ENCODE peak calls at places on chromosomes 11 and 22, in seven cellular contexts. W is RWPE1, A is hepatocyte, Q is GM06990, U is progenitor cell of endocrine pancreas, C is body of pancreas, S is prostate gland. F is an unnamed sample.

GRCh38 chr11:128624269-128625170 is 37.2 kb upstream of the ETS1 start:
- DNase-seq in W (no peak), A (no peak), Q (peak), U (no peak), C (peak), S (peak), F (peak)

GRCh38 chr22:26656896-26657851 is at the start of gene MIAT:
- DNase-seq in W (no peak), A (peak), Q (peak), U (no peak), C (no peak), S (no peak), F (peak)

GRCh38 chr11:78432058-78432515 is 14.5 kb upstream of the GAB2 start:
- DNase-seq in W (no peak), A (no peak), Q (no peak), U (no peak), C (no peak), S (no peak), F (no peak)

GRCh38 chr22:17120281-17120680 is 879 bp downstream of the TMEM121B start:
- DNase-seq in W (peak), A (peak), Q (peak), U (peak), C (peak), S (peak), F (peak)

GRCh38 chr11:76856111-76856510 is 4.6 kb upstream of the ACER3 start:
- DNase-seq in W (no peak), A (no peak), Q (no peak), U (no peak), C (no peak), S (no peak), F (no peak)

GRCh38 chr22:45302047-45302446 is 7.7 kb upstream of the FAM118A start:
- DNase-seq in W (no peak), A (peak), Q (no peak), U (no peak), C (no peak), S (no peak), F (no peak)

GRCh38 chr11:69089258-69089657 is 40.5 kb downstream of the TPCN2 start:
- DNase-seq in W (no peak), A (no peak), Q (no peak), U (no peak), C (peak), S (no peak), F (no peak)

GRCh38 chr11:111797145-111797581 is 31.0 kb upstream of the PPP2R1B start:
- DNase-seq in W (no peak), A (peak), Q (peak), U (no peak), C (peak), S (peak), F (peak)

GRCh38 chr11:1054143-1055108 is 17.9 kb upstream of the MUC6 start:
- DNase-seq in W (no peak), A (no peak), Q (no peak), U (no peak), C (no peak), S (peak), F (no peak)

GRCh38 chr22:20312396-20313191 is 7.3 kb downstream of the DGCR6L start:
- DNase-seq in W (no peak), A (no peak), Q (no peak), U (peak), C (no peak), S (peak), F (no peak)

GRCh38 chr22:49935561-49935960 is 17.1 kb downstream of the CRELD2 start:
- DNase-seq in W (no peak), A (peak), Q (no peak), U (no peak), C (no peak), S (no peak), F (no peak)

GRCh38 chr11:8045839-8046238 is 35.2 kb upstream of the TUB start:
- DNase-seq in W (no peak), A (no peak), Q (no peak), U (no peak), C (no peak), S (no peak), F (no peak)
- TF ChIP-seq CTCF in W (no peak), A (no peak), Q (no peak), U (no peak), C (no peak), S (no peak), F (no peak)

DNA sequence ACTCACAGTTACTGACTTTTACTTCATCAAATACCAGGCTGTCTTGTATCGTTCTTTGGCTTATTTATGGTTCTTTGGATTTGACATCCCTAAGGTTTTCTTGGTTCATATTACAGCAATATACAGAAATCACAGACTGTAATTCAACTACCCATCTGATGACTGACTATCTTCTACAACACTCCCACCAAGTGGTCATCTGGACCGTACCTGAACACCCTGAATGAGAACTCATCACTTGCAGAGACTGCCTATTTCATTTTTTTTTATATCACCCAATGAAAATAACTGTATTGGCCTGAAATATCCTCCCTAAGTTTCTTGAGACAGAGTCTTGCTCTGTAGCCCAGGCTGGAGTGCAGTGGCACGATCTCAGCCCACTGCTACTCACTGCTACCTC is 9.5 kb upstream of the UPB1 start:
- DNase-seq in W (no peak), A (no peak), Q (no peak), U (no peak), C (no peak), S (no peak), F (no peak)
- TF ChIP-seq CTCF in W (no peak), A (peak), Q (no peak), U (no peak), C (no peak), S (no peak), F (peak)

GRCh38 chr11:5291207-5291838 is 10.4 kb downstream of the OR51B4 start:
- DNase-seq in W (peak), A (peak), Q (no peak), U (no peak), C (no peak), S (no peak), F (peak)
- TF ChIP-seq CTCF in W (peak), A (peak), Q (peak), U (peak), C (peak), S (peak), F (peak)

GRCh38 chr11:5204787-5205186 is 4.3 kb upstream of the OR51V1 start:
- DNase-seq in W (peak), A (peak), Q (no peak), U (no peak), C (no peak), S (no peak), F (peak)
- TF ChIP-seq CTCF in W (peak), A (peak), Q (peak), U (peak), C (peak), S (peak), F (peak)

F was measured in GM13977.